ENCODE peak calls at places on chromosomes 4 and X, in nine cellular contexts. One of them, this sample, is unnamed.

GRCh38 chrX:65690057-65690855 is 22.8 kb downstream of the MSN start:
- DNase-seq in A673: no peak
- DNase-seq in mesothelial cell of epicardium: no peak
- DNase-seq in GM23338: no peak
- DNase-seq in fibroblast of lung: peak
- DNase-seq in AG09309: no peak
- DNase-seq in left ventricle myocardium inferior: no peak
- DNase-seq in body of pancreas: no peak
- DNase-seq in brain microvascular endothelial cell: peak
- DNase-seq in this sample: no peak

GRCh38 chr4:152640058-152640921 is 39.5 kb downstream of the TMEM154 start:
- DNase-seq in A673: peak
- DNase-seq in brain microvascular endothelial cell: no peak
- DNase-seq in GM23338: peak
- DNase-seq in body of pancreas: peak
- DNase-seq in left ventricle myocardium inferior: no peak
- DNase-seq in fibroblast of lung: peak
- DNase-seq in AG09309: no peak
- DNase-seq in mesothelial cell of epicardium: no peak
- DNase-seq in this sample: no peak

GRCh38 chr4:93764647-93765246 is 63.8 kb upstream of the ATOH1 start:
- DNase-seq in A673: peak
- DNase-seq in mesothelial cell of epicardium: no peak
- DNase-seq in body of pancreas: peak
- DNase-seq in fibroblast of lung: peak
- DNase-seq in GM23338: peak
- DNase-seq in left ventricle myocardium inferior: no peak
- DNase-seq in AG09309: peak
- DNase-seq in brain microvascular endothelial cell: peak
- DNase-seq in this sample: peak

GRCh38 chr4:123661080-123661737 is 264.6 kb downstream of the SPRY1 start:
- DNase-seq in fibroblast of lung: peak
- DNase-seq in A673: peak
- DNase-seq in left ventricle myocardium inferior: no peak
- DNase-seq in body of pancreas: no peak
- DNase-seq in AG09309: no peak
- DNase-seq in GM23338: peak
- DNase-seq in brain microvascular endothelial cell: no peak
- DNase-seq in mesothelial cell of epicardium: no peak
- DNase-seq in this sample: no peak

GRCh38 chr4:76209876-76210275 is 3.7 kb downstream of the SCARB2 start:
- DNase-seq in body of pancreas: no peak
- DNase-seq in left ventricle myocardium inferior: no peak
- DNase-seq in brain microvascular endothelial cell: no peak
- DNase-seq in fibroblast of lung: no peak
- DNase-seq in A673: no peak
- DNase-seq in GM23338: no peak
- DNase-seq in AG09309: no peak
- DNase-seq in mesothelial cell of epicardium: no peak
- DNase-seq in this sample: no peak

GRCh38 chr4:55866290-55866907 is 13.0 kb downstream of the EXOC1 start:
- DNase-seq in body of pancreas: no peak
- DNase-seq in A673: peak
- DNase-seq in GM23338: no peak
- DNase-seq in left ventricle myocardium inferior: no peak
- DNase-seq in fibroblast of lung: peak
- DNase-seq in AG09309: peak
- DNase-seq in mesothelial cell of epicardium: no peak
- DNase-seq in brain microvascular endothelial cell: peak
- DNase-seq in this sample: no peak

GRCh38 chr4:12588572-12588971 is 895.6 kb downstream of the RAB28 start:
- DNase-seq in fibroblast of lung: no peak
- DNase-seq in body of pancreas: no peak
- DNase-seq in mesothelial cell of epicardium: no peak
- DNase-seq in brain microvascular endothelial cell: peak
- DNase-seq in A673: no peak
- DNase-seq in left ventricle myocardium inferior: no peak
- DNase-seq in AG09309: no peak
- DNase-seq in GM23338: no peak
- DNase-seq in this sample: no peak

GRCh38 chr4:102574317-102574716 is 73.2 kb downstream of the NFKB1 start:
- DNase-seq in fibroblast of lung: peak
- DNase-seq in mesothelial cell of epicardium: no peak
- DNase-seq in GM23338: no peak
- DNase-seq in body of pancreas: no peak
- DNase-seq in A673: peak
- DNase-seq in AG09309: no peak
- DNase-seq in left ventricle myocardium inferior: no peak
- DNase-seq in brain microvascular endothelial cell: peak
- DNase-seq in this sample: no peak

GRCh38 chr4:38178666-38178995 is 218.4 kb downstream of the PTTG2 start:
- DNase-seq in AG09309: no peak
- DNase-seq in fibroblast of lung: no peak
- DNase-seq in GM23338: no peak
- DNase-seq in brain microvascular endothelial cell: no peak
- DNase-seq in A673: no peak
- DNase-seq in body of pancreas: no peak
- DNase-seq in left ventricle myocardium inferior: no peak
- DNase-seq in mesothelial cell of epicardium: no peak
- DNase-seq in this sample: no peak

GRCh38 chrX:47637546-47638195 is 7.9 kb upstream of the CFP start:
- DNase-seq in mesothelial cell of epicardium: no peak
- DNase-seq in GM23338: peak
- DNase-seq in A673: no peak
- DNase-seq in AG09309: no peak
- DNase-seq in fibroblast of lung: no peak
- DNase-seq in left ventricle myocardium inferior: peak
- DNase-seq in body of pancreas: peak
- DNase-seq in brain microvascular endothelial cell: no peak
- DNase-seq in this sample: no peak

GRCh38 chr4:11669156-11669555 is 240.5 kb upstream of the HS3ST1 start:
- DNase-seq in AG09309: no peak
- DNase-seq in GM23338: no peak
- DNase-seq in fibroblast of lung: no peak
- DNase-seq in brain microvascular endothelial cell: peak
- DNase-seq in A673: no peak
- DNase-seq in body of pancreas: no peak
- DNase-seq in left ventricle myocardium inferior: no peak
- DNase-seq in mesothelial cell of epicardium: no peak
- DNase-seq in this sample: no peak

GRCh38 chr4:187770345-187770744 is 225.2 kb upstream of the ZFP42 start:
- DNase-seq in mesothelial cell of epicardium: no peak
- DNase-seq in body of pancreas: no peak
- DNase-seq in left ventricle myocardium inferior: no peak
- DNase-seq in AG09309: no peak
- DNase-seq in A673: peak
- DNase-seq in brain microvascular endothelial cell: no peak
- DNase-seq in fibroblast of lung: no peak
- DNase-seq in GM23338: peak
- DNase-seq in this sample: no peak

GRCh38 chrX:9913041-9913440 is 54.1 kb upstream of the CLDN34 start:
- DNase-seq in left ventricle myocardium inferior: no peak
- DNase-seq in brain microvascular endothelial cell: no peak
- DNase-seq in body of pancreas: no peak
- DNase-seq in fibroblast of lung: no peak
- DNase-seq in mesothelial cell of epicardium: no peak
- DNase-seq in GM23338: no peak
- DNase-seq in AG09309: no peak
- DNase-seq in A673: no peak
- DNase-seq in this sample: no peak

GRCh38 chr4:182885738-182886077 is 31.5 kb downstream of the DCTD start:
- DNase-seq in A673: no peak
- DNase-seq in GM23338: no peak
- DNase-seq in fibroblast of lung: peak
- DNase-seq in brain microvascular endothelial cell: no peak
- DNase-seq in left ventricle myocardium inferior: no peak
- DNase-seq in mesothelial cell of epicardium: no peak
- DNase-seq in AG09309: no peak
- DNase-seq in body of pancreas: no peak
- DNase-seq in this sample: no peak

GRCh38 chr4:165799384-165799815 is 73.6 kb upstream of the TLL1 start:
- DNase-seq in brain microvascular endothelial cell: no peak
- DNase-seq in fibroblast of lung: no peak
- DNase-seq in A673: no peak
- DNase-seq in left ventricle myocardium inferior: no peak
- DNase-seq in mesothelial cell of epicardium: no peak
- DNase-seq in GM23338: no peak
- DNase-seq in AG09309: no peak
- DNase-seq in body of pancreas: no peak
- DNase-seq in this sample: no peak

GRCh38 chr4:165805406-165805805 is 67.6 kb upstream of the TLL1 start:
- DNase-seq in fibroblast of lung: no peak
- DNase-seq in mesothelial cell of epicardium: no peak
- DNase-seq in left ventricle myocardium inferior: no peak
- DNase-seq in AG09309: no peak
- DNase-seq in A673: no peak
- DNase-seq in body of pancreas: no peak
- DNase-seq in brain microvascular endothelial cell: no peak
- DNase-seq in GM23338: no peak
- DNase-seq in this sample: no peak

GRCh38 chr4:165802452-165802851 is 70.6 kb upstream of the TLL1 start:
- DNase-seq in AG09309: no peak
- DNase-seq in mesothelial cell of epicardium: no peak
- DNase-seq in fibroblast of lung: no peak
- DNase-seq in brain microvascular endothelial cell: no peak
- DNase-seq in left ventricle myocardium inferior: no peak
- DNase-seq in A673: no peak
- DNase-seq in body of pancreas: no peak
- DNase-seq in GM23338: no peak
- DNase-seq in this sample: no peak

GRCh38 chr4:165806613-165807012 is 66.4 kb upstream of the TLL1 start:
- DNase-seq in brain microvascular endothelial cell: no peak
- DNase-seq in mesothelial cell of epicardium: no peak
- DNase-seq in AG09309: no peak
- DNase-seq in fibroblast of lung: no peak
- DNase-seq in body of pancreas: no peak
- DNase-seq in GM23338: no peak
- DNase-seq in left ventricle myocardium inferior: no peak
- DNase-seq in A673: no peak
- DNase-seq in this sample: no peak

GRCh38 chr4:165803005-165803404 is 70.0 kb upstream of the TLL1 start:
- DNase-seq in mesothelial cell of epicardium: no peak
- DNase-seq in GM23338: no peak
- DNase-seq in AG09309: no peak
- DNase-seq in fibroblast of lung: no peak
- DNase-seq in A673: no peak
- DNase-seq in left ventricle myocardium inferior: no peak
- DNase-seq in brain microvascular endothelial cell: no peak
- DNase-seq in body of pancreas: no peak
- DNase-seq in this sample: no peak
- TF ChIP-seq CTCF in mesothelial cell of epicardium: no peak
- TF ChIP-seq CTCF in GM23338: no peak
- TF ChIP-seq CTCF in AG09309: no peak
- TF ChIP-seq CTCF in fibroblast of lung: no peak
- TF ChIP-seq CTCF in A673: no peak
- TF ChIP-seq CTCF in left ventricle myocardium inferior: no peak
- TF ChIP-seq CTCF in brain microvascular endothelial cell: no peak
- TF ChIP-seq CTCF in body of pancreas: no peak
- TF ChIP-seq CTCF in this sample: no peak

GRCh38 chr4:2008921-2009650 is at the start of gene NELFA:
- DNase-seq in A673: peak
- DNase-seq in AG09309: peak
- DNase-seq in left ventricle myocardium inferior: peak
- DNase-seq in fibroblast of lung: peak
- DNase-seq in body of pancreas: peak
- DNase-seq in GM23338: peak
- DNase-seq in brain microvascular endothelial cell: peak
- DNase-seq in mesothelial cell of epicardium: peak
- DNase-seq in this sample: peak
- TF ChIP-seq CTCF in A673: no peak
- TF ChIP-seq CTCF in AG09309: peak
- TF ChIP-seq CTCF in left ventricle myocardium inferior: peak
- TF ChIP-seq CTCF in fibroblast of lung: peak
- TF ChIP-seq CTCF in body of pancreas: peak
- TF ChIP-seq CTCF in GM23338: peak
- TF ChIP-seq CTCF in brain microvascular endothelial cell: peak
- TF ChIP-seq CTCF in mesothelial cell of epicardium: peak
- TF ChIP-seq CTCF in this sample: peak

DNA sequence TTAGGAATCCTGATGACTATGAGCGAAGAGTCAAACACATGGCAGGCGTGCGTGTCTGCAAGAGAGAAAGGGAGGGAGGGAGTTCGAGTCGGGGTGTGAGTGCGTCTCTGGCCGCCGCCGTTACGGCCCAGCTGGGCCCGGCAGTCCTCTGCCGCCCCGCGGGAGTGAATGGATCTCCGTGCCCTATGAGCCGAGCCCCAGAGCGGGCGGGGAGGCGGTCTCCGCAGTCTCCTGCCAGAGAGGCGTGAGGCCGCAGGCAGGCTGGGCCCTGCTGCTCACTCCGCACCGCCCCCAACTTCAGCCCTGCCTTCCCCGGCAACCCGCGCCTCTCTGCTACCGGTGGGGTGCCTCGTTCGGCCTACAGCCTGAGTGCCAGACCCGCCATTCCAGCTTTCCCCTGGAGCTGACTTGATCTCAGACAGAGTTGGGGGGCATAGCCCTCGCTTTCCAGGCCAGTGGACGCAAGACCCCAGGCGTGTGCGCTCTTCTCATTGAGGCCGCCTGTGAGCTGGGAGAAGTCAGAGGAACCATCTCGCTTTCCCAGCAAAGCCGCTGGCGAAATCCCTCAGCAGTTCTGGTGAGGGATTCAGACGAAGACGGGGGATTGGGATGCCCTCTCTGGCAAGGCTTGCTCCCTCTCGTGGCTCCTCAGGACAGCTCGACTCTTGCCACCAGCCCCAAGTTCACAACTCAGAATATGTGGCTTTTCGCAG is 1.4 kb downstream of the SLC16A2 start:
- DNase-seq in AG09309: peak
- DNase-seq in fibroblast of lung: peak
- DNase-seq in body of pancreas: peak
- DNase-seq in GM23338: peak
- DNase-seq in mesothelial cell of epicardium: peak
- DNase-seq in A673: peak
- DNase-seq in brain microvascular endothelial cell: peak
- DNase-seq in left ventricle myocardium inferior: peak
- DNase-seq in this sample: peak
- TF ChIP-seq CTCF in AG09309: peak
- TF ChIP-seq CTCF in fibroblast of lung: peak
- TF ChIP-seq CTCF in body of pancreas: no peak
- TF ChIP-seq CTCF in GM23338: peak
- TF ChIP-seq CTCF in mesothelial cell of epicardium: no peak
- TF ChIP-seq CTCF in A673: no peak
- TF ChIP-seq CTCF in brain microvascular endothelial cell: peak
- TF ChIP-seq CTCF in left ventricle myocardium inferior: peak
- TF ChIP-seq CTCF in this sample: no peak

GRCh38 chr4:166422475-166422874 is 549.4 kb downstream of the TLL1 start:
- DNase-seq in left ventricle myocardium inferior: no peak
- DNase-seq in mesothelial cell of epicardium: no peak
- DNase-seq in body of pancreas: no peak
- DNase-seq in A673: no peak
- DNase-seq in fibroblast of lung: peak
- DNase-seq in GM23338: no peak
- DNase-seq in AG09309: peak
- DNase-seq in brain microvascular endothelial cell: peak
- DNase-seq in this sample: no peak

GRCh38 chr4:166415749-166416148 is 542.7 kb downstream of the TLL1 start:
- DNase-seq in A673: no peak
- DNase-seq in fibroblast of lung: no peak
- DNase-seq in brain microvascular endothelial cell: no peak
- DNase-seq in body of pancreas: no peak
- DNase-seq in GM23338: no peak
- DNase-seq in AG09309: no peak
- DNase-seq in mesothelial cell of epicardium: no peak
- DNase-seq in left ventricle myocardium inferior: no peak
- DNase-seq in this sample: no peak

GRCh38 chr4:166421556-166422156 is 548.6 kb downstream of the TLL1 start:
- DNase-seq in brain microvascular endothelial cell: peak
- DNase-seq in body of pancreas: no peak
- DNase-seq in GM23338: peak
- DNase-seq in left ventricle myocardium inferior: no peak
- DNase-seq in fibroblast of lung: peak
- DNase-seq in AG09309: peak
- DNase-seq in A673: no peak
- DNase-seq in mesothelial cell of epicardium: no peak
- DNase-seq in this sample: no peak
- TF ChIP-seq CTCF in brain microvascular endothelial cell: peak
- TF ChIP-seq CTCF in body of pancreas: no peak
- TF ChIP-seq CTCF in GM23338: peak
- TF ChIP-seq CTCF in left ventricle myocardium inferior: no peak
- TF ChIP-seq CTCF in fibroblast of lung: no peak
- TF ChIP-seq CTCF in AG09309: no peak
- TF ChIP-seq CTCF in A673: no peak
- TF ChIP-seq CTCF in mesothelial cell of epicardium: no peak
- TF ChIP-seq CTCF in this sample: no peak

This sample was measured in nephron progenitor cell.